ENCODE peak calls at places on chromosomes 1 and 21, in eight cellular contexts. Q, H, E, O, W, M, F and G are unnamed samples.

GRCh38 chr1:24085546-24085945 is 26.4 kb downstream of the MYOM3 start:
- DNase-seq in Q (no peak), H (no peak), E (no peak), O (no peak), W (no peak), M (no peak), F (no peak), G (no peak)

GRCh38 chr1:192477630-192478029 is 97.9 kb upstream of the RGS1 start:
- DNase-seq in Q (peak; percentile 51), H (no peak), E (peak; percentile 31), O (peak; percentile 49), W (no peak), M (no peak), F (no peak), G (no peak)

GRCh38 chr21:45833437-45833836 is 148.1 kb upstream of the COL6A1 start:
- DNase-seq in Q (no peak), H (no peak), E (no peak), O (no peak), W (no peak), M (peak; percentile 60), F (no peak), G (no peak)

GRCh38 chr1:234408757-234409156 is 35.5 kb downstream of the COA6 start:
- DNase-seq in Q (no peak), H (no peak), E (no peak), O (no peak), W (no peak), M (no peak), F (peak; percentile 39), G (no peak)

GRCh38 chr21:45899317-45900033 is 82.1 kb upstream of the COL6A1 start:
- DNase-seq in Q (no peak), H (no peak), E (no peak), O (no peak), W (no peak), M (peak; percentile 23), F (no peak), G (no peak)

GRCh38 chr1:78483903-78484302 is 6.9 kb upstream of the PTGFR start:
- DNase-seq in Q (no peak), H (no peak), E (no peak), O (no peak), W (no peak), M (no peak), F (no peak), G (peak; percentile 76)

GRCh38 chr1:90729484-90730246 is 12.6 kb upstream of the BARHL2 start:
- DNase-seq in Q (no peak), H (no peak), E (no peak), O (no peak), W (no peak), M (no peak), F (no peak), G (peak; percentile 94)

GRCh38 chr21:37873655-37874054 is 42.6 kb downstream of the KCNJ6 start:
- DNase-seq in Q (no peak), H (no peak), E (no peak), O (no peak), W (no peak), M (no peak), F (no peak), G (peak; percentile 39)

GRCh38 chr1:50735443-50735842 is 224.6 kb downstream of the FAF1 start:
- DNase-seq in Q (peak; percentile 37), H (no peak), E (no peak), O (peak; percentile 31), W (no peak), M (no peak), F (no peak), G (no peak)

GRCh38 chr1:7224644-7225043 is 439.4 kb downstream of the CAMTA1 start:
- DNase-seq in Q (no peak), H (peak; percentile 13), E (no peak), O (peak; percentile 20), W (no peak), M (no peak), F (no peak), G (peak; percentile 81)

GRCh38 chr1:23484253-23485001 is 448 bp upstream of the ASAP3 start:
- DNase-seq in Q (peak; percentile 82), H (peak; percentile 88), E (peak; percentile 92), O (peak; percentile 87), W (peak; percentile 83), M (peak; percentile 97), F (peak; percentile 86), G (peak; percentile 98)

GRCh38 chr1:172928412-172928811 is 122.3 kb downstream of the TNFSF18 start:
- DNase-seq in Q (no peak), H (no peak), E (no peak), O (no peak), W (no peak), M (no peak), F (no peak), G (no peak)

GRCh38 chr1:115910231-115910630 is 66.1 kb upstream of the SLC22A15 start:
- DNase-seq in Q (no peak), H (no peak), E (no peak), O (no peak), W (no peak), M (no peak), F (no peak), G (no peak)

GRCh38 chr1:234237416-234237815 is 135.8 kb upstream of the COA6 start:
- DNase-seq in Q (no peak), H (no peak), E (no peak), O (no peak), W (no peak), M (no peak), F (no peak), G (no peak)

GRCh38 chr1:194118086-194118485 is 931.7 kb upstream of the B3GALT2 start:
- DNase-seq in Q (no peak), H (no peak), E (no peak), O (no peak), W (no peak), M (no peak), F (no peak), G (no peak)

GRCh38 chr1:7826363-7826762 is 26.5 kb downstream of the UTS2 start:
- DNase-seq in Q (no peak), H (no peak), E (no peak), O (no peak), W (no peak), M (no peak), F (no peak), G (no peak)

GRCh38 chr1:91697322-91698260 is 188.4 kb downstream of the TGFBR3 start:
- DNase-seq in Q (no peak), H (peak; percentile 65), E (peak; percentile 45), O (peak; percentile 56), W (no peak), M (no peak), F (no peak), G (no peak)

GRCh38 chr1:165842363-165843129 is 15.1 kb downstream of the UCK2 start:
- DNase-seq in Q (no peak), H (no peak), E (no peak), O (peak; percentile 78), W (no peak), M (no peak), F (no peak), G (peak; percentile 55)

GRCh38 chr1:152002960-152003359 is 9.3 kb upstream of the S100A10 start:
- DNase-seq in Q (no peak), H (no peak), E (no peak), O (no peak), W (no peak), M (peak; percentile 43), F (no peak), G (no peak)

GRCh38 chr1:30321216-30321910 is 402.0 kb downstream of the MATN1 start:
- DNase-seq in Q (peak; percentile 78), H (no peak), E (no peak), O (no peak), W (no peak), M (no peak), F (no peak), G (peak; percentile 38)

GRCh38 chr1:12601690-12602632 is 16.0 kb downstream of the DHRS3 start:
- DNase-seq in Q (no peak), H (no peak), E (no peak), O (no peak), W (no peak), M (peak; percentile 69), F (no peak), G (no peak)

GRCh38 chr1:201383647-201384405 is 6.3 kb upstream of the TNNT2 start:
- DNase-seq in Q (no peak), H (no peak), E (no peak), O (no peak), W (no peak), M (no peak), F (no peak), G (no peak)

GRCh38 chr1:83905315-83905907 is 93.5 kb downstream of the TTLL7 start:
- DNase-seq in Q (peak; percentile 39), H (no peak), E (peak; percentile 8), O (peak; percentile 30), W (no peak), M (no peak), F (no peak), G (no peak)

GRCh38 chr1:54987830-54988705 is 7.6 kb downstream of the TMEM61 start:
- DNase-seq in Q (no peak), H (no peak), E (no peak), O (no peak), W (no peak), M (no peak), F (no peak), G (no peak)

GRCh38 chr1:209728466-209728865 is 23.8 kb downstream of the HSD11B1 start:
- DNase-seq in Q (no peak), H (no peak), E (no peak), O (no peak), W (no peak), M (peak; percentile 30), F (no peak), G (no peak)

GRCh38 chr1:35143737-35144508 is 49.0 kb downstream of the SFPQ start:
- DNase-seq in Q (no peak), H (no peak), E (no peak), O (no peak), W (no peak), M (no peak), F (no peak), G (no peak)

GRCh38 chr1:30286984-30287839 is 436.2 kb downstream of the MATN1 start:
- DNase-seq in Q (no peak), H (no peak), E (no peak), O (no peak), W (no peak), M (no peak), F (no peak), G (no peak)

GRCh38 chr1:42822833-42823392 is 5.7 kb upstream of the SVBP start:
- DNase-seq in Q (peak; percentile 38), H (no peak), E (no peak), O (no peak), W (no peak), M (no peak), F (no peak), G (no peak)

GRCh38 chr1:200179126-200179780 is 151.7 kb downstream of the NR5A2 start:
- DNase-seq in Q (no peak), H (no peak), E (no peak), O (no peak), W (no peak), M (no peak), F (no peak), G (no peak)

GRCh38 chr1:14377386-14377785 is 221.1 kb upstream of the KAZN start:
- DNase-seq in Q (no peak), H (no peak), E (no peak), O (no peak), W (no peak), M (no peak), F (no peak), G (no peak)

GRCh38 chr1:230768903-230769570 is 21.8 kb downstream of the CAPN9 start:
- DNase-seq in Q (no peak), H (no peak), E (no peak), O (no peak), W (no peak), M (no peak), F (no peak), G (no peak)

GRCh38 chr1:150507912-150508864 is at the start of gene ECM1:
- DNase-seq in Q (no peak), H (no peak), E (no peak), O (no peak), W (no peak), M (peak; percentile 78), F (no peak), G (peak; percentile 68)

GRCh38 chr1:158274797-158275196 is 14.9 kb upstream of the CD1C start:
- DNase-seq in Q (no peak), H (no peak), E (peak; percentile 25), O (peak; percentile 11), W (no peak), M (no peak), F (no peak), G (no peak)